ENCODE peak calls at places on chromosome 20, in five cellular contexts. One of them, this sample, is unnamed.

GRCh38 chr20:24987873-24988835 is 4.4 kb downstream of the APMAP start:
- DNase-seq in tibial artery: no peak
- DNase-seq in stimulated activated naive CD8-positive, alpha-beta T cell treated with anti-CD3 and anti-CD28 coated beads, Interleukin-15, amount 100 ng/mL, for 72 hours: no peak
- DNase-seq in left cardiac atrium: peak; percentile 7
- DNase-seq in Right ventricle myocardium superior: no peak
- DNase-seq in this sample: no peak

GRCh38 chr20:31605031-31605901 is at the start of gene ID1:
- DNase-seq in tibial artery: peak; percentile 96
- DNase-seq in stimulated activated naive CD8-positive, alpha-beta T cell treated with anti-CD3 and anti-CD28 coated beads, Interleukin-15, amount 100 ng/mL, for 72 hours: peak; percentile 84
- DNase-seq in left cardiac atrium: peak; percentile 98
- DNase-seq in Right ventricle myocardium superior: peak; percentile 97
- DNase-seq in this sample: peak; percentile 95

GRCh38 chr20:36128463-36129176 is 25.9 kb upstream of the EPB41L1 start:
- DNase-seq in tibial artery: no peak
- DNase-seq in stimulated activated naive CD8-positive, alpha-beta T cell treated with anti-CD3 and anti-CD28 coated beads, Interleukin-15, amount 100 ng/mL, for 72 hours: no peak
- DNase-seq in left cardiac atrium: no peak
- DNase-seq in Right ventricle myocardium superior: no peak
- DNase-seq in this sample: no peak

GRCh38 chr20:59573837-59574236 is 30.5 kb upstream of the PHACTR3 start:
- DNase-seq in tibial artery: no peak
- DNase-seq in stimulated activated naive CD8-positive, alpha-beta T cell treated with anti-CD3 and anti-CD28 coated beads, Interleukin-15, amount 100 ng/mL, for 72 hours: no peak
- DNase-seq in left cardiac atrium: no peak
- DNase-seq in Right ventricle myocardium superior: no peak
- DNase-seq in this sample: no peak

GRCh38 chr20:22466447-22467171 is 117.8 kb downstream of the FOXA2 start:
- DNase-seq in tibial artery: no peak
- DNase-seq in stimulated activated naive CD8-positive, alpha-beta T cell treated with anti-CD3 and anti-CD28 coated beads, Interleukin-15, amount 100 ng/mL, for 72 hours: no peak
- DNase-seq in left cardiac atrium: no peak
- DNase-seq in Right ventricle myocardium superior: no peak
- DNase-seq in this sample: no peak

GRCh38 chr20:53803492-53804155 is 210.0 kb upstream of the ZNF217 start:
- DNase-seq in tibial artery: no peak
- DNase-seq in stimulated activated naive CD8-positive, alpha-beta T cell treated with anti-CD3 and anti-CD28 coated beads, Interleukin-15, amount 100 ng/mL, for 72 hours: no peak
- DNase-seq in left cardiac atrium: no peak
- DNase-seq in Right ventricle myocardium superior: no peak
- DNase-seq in this sample: no peak

GRCh38 chr20:33811763-33812672 is 870 bp downstream of the CHMP4B start:
- DNase-seq in tibial artery: peak; percentile 86
- DNase-seq in stimulated activated naive CD8-positive, alpha-beta T cell treated with anti-CD3 and anti-CD28 coated beads, Interleukin-15, amount 100 ng/mL, for 72 hours: peak; percentile 48
- DNase-seq in left cardiac atrium: peak; percentile 78
- DNase-seq in Right ventricle myocardium superior: peak; percentile 55
- DNase-seq in this sample: peak; percentile 81

GRCh38 chr20:59788196-59788735 is 145.2 kb downstream of the SYCP2 start:
- DNase-seq in tibial artery: no peak
- DNase-seq in stimulated activated naive CD8-positive, alpha-beta T cell treated with anti-CD3 and anti-CD28 coated beads, Interleukin-15, amount 100 ng/mL, for 72 hours: no peak
- DNase-seq in left cardiac atrium: no peak
- DNase-seq in Right ventricle myocardium superior: no peak
- DNase-seq in this sample: no peak

GRCh38 chr20:63196756-63197470 is 19.0 kb downstream of the YTHDF1 start:
- DNase-seq in tibial artery: no peak
- DNase-seq in stimulated activated naive CD8-positive, alpha-beta T cell treated with anti-CD3 and anti-CD28 coated beads, Interleukin-15, amount 100 ng/mL, for 72 hours: no peak
- DNase-seq in left cardiac atrium: no peak
- DNase-seq in Right ventricle myocardium superior: no peak
- DNase-seq in this sample: no peak